ENCODE peak calls at places on chromosomes 12 and 14, in five cellular contexts. S, T, M, A and B are unnamed samples.

GRCh38 chr12:78146365-78146772 is 315.7 kb downstream of the NAV3 start:
- DNase-seq in M (no peak), T (no peak), A (no peak), S (peak), B (peak)

GRCh38 chr12:11807453-11807852 is 158.0 kb downstream of the ETV6 start:
- DNase-seq in M (no peak), S (peak), A (no peak), T (no peak), B (no peak)

GRCh38 chr12:62683724-62684501 is 217.3 kb downstream of the MON2 start:
- DNase-seq in A (no peak), S (no peak), M (no peak), T (no peak), B (no peak)

GRCh38 chr14:72500234-72500838 is 393.6 kb downstream of the DPF3 start:
- DNase-seq in T (no peak), A (no peak), S (no peak), M (no peak), B (no peak)

GRCh38 chr14:87994974-87995373 is 2.0 kb upstream of the GALC start:
- DNase-seq in M (no peak), T (no peak), A (no peak), S (no peak), B (no peak)

GRCh38 chr12:120316798-120317257 is 10.8 kb downstream of the PLA2G1B start:
- DNase-seq in A (no peak), T (no peak), M (no peak), S (peak), B (no peak)

GRCh38 chr12:123223241-123223668 is 9.7 kb downstream of the MPHOSPH9 start:
- DNase-seq in A (no peak), T (no peak), S (no peak), M (no peak), B (peak)

GRCh38 chr12:49010092-49010668 is 8.4 kb downstream of the PRKAG1 start:
- DNase-seq in S (no peak), T (no peak), M (no peak), A (no peak), B (no peak)

GRCh38 chr14:77151918-77152588 is 10.5 kb upstream of the ZDHHC22 start:
- DNase-seq in M (no peak), T (no peak), A (no peak), S (peak), B (peak)

GRCh38 chr12:84785281-84785680 is 127.3 kb downstream of the SLC6A15 start:
- DNase-seq in T (no peak), M (no peak), A (no peak), S (no peak), B (no peak)

GRCh38 chr14:101061411-101062064 is 158.0 kb upstream of the RTL1 start:
- DNase-seq in S (no peak), T (no peak), M (no peak), A (no peak), B (no peak)

GRCh38 chr12:66403746-66404145 is 101.5 kb downstream of the HELB start:
- DNase-seq in A (no peak), S (peak), M (no peak), T (no peak), B (no peak)

GRCh38 chr12:128339121-128339520 is 72.2 kb downstream of the TMEM132C start:
- DNase-seq in S (no peak), T (no peak), A (no peak), M (no peak), B (no peak)

GRCh38 chr12:42468341-42468821 is 121.2 kb downstream of the PRICKLE1 start:
- DNase-seq in T (no peak), M (no peak), S (no peak), A (no peak), B (no peak)

GRCh38 chr14:100683578-100683977 is 43.1 kb upstream of the DLK1 start:
- DNase-seq in T (no peak), S (no peak), M (no peak), A (no peak), B (no peak)

GRCh38 chr12:754871-755562 is 2.6 kb downstream of the WNK1 start:
- DNase-seq in M (peak), S (peak), T (no peak), A (no peak), B (peak)

GRCh38 chr14:95146079-95146771 is 11.1 kb downstream of the DICER1 start:
- DNase-seq in S (peak), M (no peak), A (no peak), T (no peak), B (no peak)

GRCh38 chr12:132094269-132094891 is 49.7 kb downstream of the DDX51 start:
- DNase-seq in A (no peak), M (no peak), T (no peak), S (no peak), B (no peak)

GRCh38 chr14:66999978-67000377 is 189.3 kb upstream of the GARIN2 start:
- DNase-seq in S (no peak), A (no peak), T (no peak), M (no peak), B (no peak)

GRCh38 chr12:108750471-108751402 is 19.4 kb upstream of the CORO1C start:
- DNase-seq in M (no peak), S (no peak), T (no peak), A (no peak), B (no peak)

GRCh38 chr12:121668750-121669524 is 517 bp downstream of the MORN3 start:
- DNase-seq in M (peak), S (peak), A (no peak), T (peak), B (peak)

GRCh38 chr14:38592764-38593442 is 337.0 kb upstream of the CLEC14A start:
- DNase-seq in A (no peak), M (no peak), S (no peak), T (no peak), B (no peak)

GRCh38 chr12:74599932-74600331 is 62.3 kb downstream of the ATXN7L3B start:
- DNase-seq in M (no peak), T (no peak), A (no peak), S (no peak), B (no peak)

GRCh38 chr12:87982208-87982607 is 47.0 kb downstream of the C12orf50 start:
- DNase-seq in T (no peak), S (no peak), M (no peak), A (no peak), B (no peak)

GRCh38 chr14:23294734-23295561 is 7.7 kb downstream of the PPP1R3E start:
- DNase-seq in M (peak), A (no peak), S (peak), T (peak), B (peak)

GRCh38 chr14:101101456-101102056 is 198.0 kb upstream of the RTL1 start:
- DNase-seq in T (no peak), M (no peak), A (no peak), S (peak), B (no peak)

GRCh38 chr14:65506801-65507200 is 94.3 kb downstream of the FUT8 start:
- DNase-seq in M (no peak), A (no peak), T (no peak), S (no peak), B (no peak)

GRCh38 chr12:1594045-1594294 is 411 bp downstream of the FBXL14 start:
- DNase-seq in T (no peak), S (peak), M (no peak), A (no peak), B (no peak)

GRCh38 chr12:69648476-69648875 is 37.8 kb upstream of the LRRC10 start:
- DNase-seq in M (no peak), T (no peak), S (peak), A (no peak), B (no peak)

GRCh38 chr12:32671930-32672785 is 6.9 kb upstream of the DNM1L start:
- DNase-seq in A (no peak), S (peak), M (peak), T (peak), B (peak)

GRCh38 chr12:128682542-128683315 is 141.0 kb downstream of the SLC15A4 start:
- DNase-seq in M (no peak), A (no peak), S (no peak), T (no peak), B (no peak)

GRCh38 chr12:116247377-116247776 is 30.1 kb downstream of the MED13L start:
- DNase-seq in S (peak), A (no peak), T (no peak), M (no peak), B (no peak)

GRCh38 chr14:101026341-101026740 is 122.8 kb upstream of the RTL1 start:
- DNase-seq in M (no peak), S (no peak), A (no peak), T (no peak), B (no peak)

GRCh38 chr12:58202933-58203713 is 261.8 kb downstream of the ATP23 start:
- DNase-seq in A (no peak), T (no peak), S (no peak), M (peak), B (no peak)

GRCh38 chr12:69570545-69571399 is 14.5 kb upstream of the CCT2 start:
- DNase-seq in M (peak), A (peak), S (peak), T (peak), B (peak)

GRCh38 chr12:109613611-109614455 is 40.2 kb downstream of the MVK start:
- DNase-seq in S (no peak), A (no peak), M (no peak), T (no peak), B (no peak)

GRCh38 chr14:94027566-94028449 is 1.7 kb downstream of the OTUB2 start:
- DNase-seq in S (peak), A (no peak), T (no peak), M (no peak), B (no peak)

GRCh38 chr14:68365228-68365627 is 427.6 kb downstream of the ZFP36L1 start:
- DNase-seq in M (no peak), S (peak), T (no peak), A (no peak), B (no peak)

GRCh38 chr12:74896186-74896585 is 313.5 kb downstream of the KCNC2 start:
- DNase-seq in T (no peak), A (no peak), M (no peak), S (peak), B (no peak)